ENCODE peak calls at places on chromosomes 6 and 20, in six cellular contexts. X, Y, K, I, W and Z are unnamed samples.

GRCh38 chr6:167898673-167899311 is 72.1 kb downstream of the AFDN start:
- DNase-seq in I (peak; percentile 17), K (peak; percentile 19), Y (peak; percentile 72), X (peak; percentile 67), W (peak; percentile 59), Z (peak; percentile 24)

GRCh38 chr6:142367501-142368018 is 65.8 kb downstream of the ADGRG6 start:
- DNase-seq in K (no peak), Y (no peak), X (no peak), I (no peak), W (no peak), Z (no peak)

GRCh38 chr6:38445912-38446311 is 193.8 kb downstream of the BTBD9 start:
- DNase-seq in I (no peak), Y (no peak), X (no peak), K (no peak), W (no peak), Z (no peak)

GRCh38 chr6:129280719-129281118 is 397.8 kb downstream of the LAMA2 start:
- DNase-seq in I (peak; percentile 52), W (no peak), X (no peak), K (no peak), Y (no peak), Z (no peak)

GRCh38 chr6:79742030-79742429 is 110.9 kb downstream of the SH3BGRL2 start:
- DNase-seq in Y (no peak), W (no peak), X (no peak), K (no peak), I (no peak), Z (no peak)

GRCh38 chr6:29528300-29528931 is 31.1 kb downstream of the UBD start:
- DNase-seq in X (no peak), Y (no peak), I (no peak), K (no peak), W (no peak), Z (no peak)

GRCh38 chr20:36839150-36839549 is 36.8 kb upstream of the TLDC2 start:
- DNase-seq in W (no peak), Y (no peak), X (no peak), K (no peak), I (no peak), Z (no peak)

GRCh38 chr6:90444125-90444745 is 142.6 kb downstream of the MAP3K7 start:
- DNase-seq in K (no peak), Y (no peak), X (no peak), I (peak; percentile 69), W (no peak), Z (peak; percentile 91)

GRCh38 chr20:10497283-10497682 is 62.2 kb downstream of the SLX4IP start:
- DNase-seq in X (no peak), K (no peak), I (no peak), W (no peak), Y (no peak), Z (no peak)

GRCh38 chr20:34522969-34523871 is 7.0 kb downstream of the DYNLRB1 start:
- DNase-seq in W (peak; percentile 87), Y (peak; percentile 89), X (peak; percentile 72), K (peak; percentile 69), I (peak; percentile 74), Z (peak; percentile 69)
- H3K4me1 ChIP-seq in W (peaks cover 44% of the 10 kb centered on the region), Y (no peaks in the 10 kb centered on the region), X (peaks cover 42% of the 10 kb centered on the region), K (peaks cover 17% of the 10 kb centered on the region), I (peaks cover 11% of the 10 kb centered on the region), Z (no peaks in the 10 kb centered on the region)

DNA sequence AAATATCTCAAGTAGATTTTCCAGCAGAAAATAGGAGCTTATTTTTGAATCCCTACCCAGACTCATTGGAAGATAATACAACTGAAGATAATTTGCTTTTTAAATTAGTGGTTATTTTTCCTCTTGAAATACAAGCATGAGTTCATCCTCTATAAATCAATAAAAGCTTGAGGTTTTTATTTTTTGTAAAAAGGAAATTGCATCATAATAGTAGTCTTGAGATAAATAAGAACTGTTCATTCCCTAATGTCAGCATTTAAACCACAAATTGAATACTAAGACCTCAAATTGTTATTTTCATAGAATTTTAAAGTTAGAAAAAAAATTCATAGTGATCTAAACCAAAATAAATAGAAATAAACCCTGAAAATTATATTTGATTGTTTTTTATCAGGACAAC is 719.1 kb downstream of the CD109 start:
- DNase-seq in X (peak; percentile 13), I (no peak), W (no peak), K (no peak), Y (no peak), Z (no peak)
- TF ChIP-seq EZH2phosphoT487 in X (no peak), I (no peak), W (no peak), K (no peak), Y (no peak), Z (no peak)

GRCh38 chr6:52262620-52263344 is 18.5 kb upstream of the IL17F start:
- DNase-seq in I (no peak), K (no peak), W (no peak), Y (no peak), X (no peak), Z (no peak)
- H3F3A ChIP-seq in I (peaks cover 11% of the 10 kb centered on the region), K (no peaks in the 10 kb centered on the region), W (no peaks in the 10 kb centered on the region), Y (peaks cover 24% of the 10 kb centered on the region), X (peaks cover 9% of the 10 kb centered on the region), Z (peaks cover 58% of the 10 kb centered on the region)

GRCh38 chr6:95119927-95120326 is 457.4 kb upstream of the MANEA start:
- DNase-seq in W (no peak), K (no peak), I (no peak), X (no peak), Y (no peak), Z (no peak)
- H3K4me1 ChIP-seq in W (no peaks in the 10 kb centered on the region), K (no peaks in the 10 kb centered on the region), I (no peaks in the 10 kb centered on the region), X (no peaks in the 10 kb centered on the region), Y (no peaks in the 10 kb centered on the region), Z (no peaks in the 10 kb centered on the region)

GRCh38 chr20:3068986-3069900 is 2.2 kb upstream of the OXT start:
- DNase-seq in W (peak; percentile 43), I (peak; percentile 28), Y (peak; percentile 59), K (no peak), X (peak; percentile 73), Z (peak; percentile 23)
- TF ChIP-seq EZH2phosphoT487 in W (no peak), I (no peak), Y (no peak), K (no peak), X (no peak), Z (no peak)